ENCODE peak calls at places on chromosomes 4 and X, in six cellular contexts. One of them, this sample, is unnamed.

GRCh38 chr4:825969-826330 is at the start of gene CPLX1:
- DNase-seq in lower lobe of right lung: peak; percentile 44
- DNase-seq in Ammon's horn: no peak
- DNase-seq in cerebellum: peak; percentile 90
- DNase-seq in fibroblast of mammary gland: no peak
- DNase-seq in retina: no peak
- DNase-seq in this sample: peak; percentile 19

GRCh38 chr4:39037491-39037825 is 5.2 kb upstream of the TMEM156 start:
- DNase-seq in lower lobe of right lung: no peak
- DNase-seq in Ammon's horn: no peak
- DNase-seq in cerebellum: no peak
- DNase-seq in fibroblast of mammary gland: no peak
- DNase-seq in retina: no peak
- DNase-seq in this sample: peak; percentile 84

GRCh38 chr4:94256833-94257232 is 49.2 kb downstream of the SMARCAD1 start:
- DNase-seq in lower lobe of right lung: no peak
- DNase-seq in Ammon's horn: no peak
- DNase-seq in cerebellum: peak; percentile 5
- DNase-seq in fibroblast of mammary gland: peak; percentile 8
- DNase-seq in retina: no peak
- DNase-seq in this sample: no peak

GRCh38 chr4:15240764-15241163 is 187.1 kb upstream of the C1QTNF7 start:
- DNase-seq in lower lobe of right lung: no peak
- DNase-seq in Ammon's horn: no peak
- DNase-seq in cerebellum: no peak
- DNase-seq in fibroblast of mammary gland: peak; percentile 30
- DNase-seq in retina: no peak
- DNase-seq in this sample: peak; percentile 51

GRCh38 chr4:152673489-152673888 is 6.3 kb downstream of the TMEM154 start:
- DNase-seq in lower lobe of right lung: no peak
- DNase-seq in Ammon's horn: no peak
- DNase-seq in cerebellum: no peak
- DNase-seq in fibroblast of mammary gland: no peak
- DNase-seq in retina: no peak
- DNase-seq in this sample: peak; percentile 82

GRCh38 chrX:10415704-10416001 is 204.7 kb downstream of the MID1 start:
- DNase-seq in lower lobe of right lung: no peak
- DNase-seq in Ammon's horn: no peak
- DNase-seq in cerebellum: no peak
- DNase-seq in fibroblast of mammary gland: peak; percentile 48
- DNase-seq in retina: peak; percentile 22
- DNase-seq in this sample: peak; percentile 1

GRCh38 chr4:24243641-24244040 is 340.7 kb downstream of the DHX15 start:
- DNase-seq in lower lobe of right lung: no peak
- DNase-seq in Ammon's horn: no peak
- DNase-seq in cerebellum: no peak
- DNase-seq in fibroblast of mammary gland: no peak
- DNase-seq in retina: no peak
- DNase-seq in this sample: no peak

GRCh38 chrX:36908801-36909403 is 99.3 kb upstream of the FAM47C start:
- DNase-seq in lower lobe of right lung: no peak
- DNase-seq in Ammon's horn: peak; percentile 5
- DNase-seq in cerebellum: no peak
- DNase-seq in fibroblast of mammary gland: peak; percentile 42
- DNase-seq in retina: peak; percentile 7
- DNase-seq in this sample: peak; percentile 34

GRCh38 chr4:6727081-6727942 is 11.3 kb downstream of the BLOC1S4 start:
- DNase-seq in lower lobe of right lung: no peak
- DNase-seq in Ammon's horn: peak; percentile 93
- DNase-seq in cerebellum: peak; percentile 52
- DNase-seq in fibroblast of mammary gland: peak; percentile 21
- DNase-seq in retina: peak; percentile 89
- DNase-seq in this sample: no peak

GRCh38 chr4:148004228-148004813 is 272.4 kb downstream of the ARHGAP10 start:
- DNase-seq in lower lobe of right lung: no peak
- DNase-seq in Ammon's horn: peak; percentile 49
- DNase-seq in cerebellum: no peak
- DNase-seq in fibroblast of mammary gland: peak; percentile 80
- DNase-seq in retina: no peak
- DNase-seq in this sample: no peak

GRCh38 chr4:110867981-110868380 is 245.1 kb upstream of the PITX2 start:
- DNase-seq in lower lobe of right lung: no peak
- DNase-seq in Ammon's horn: no peak
- DNase-seq in cerebellum: no peak
- DNase-seq in fibroblast of mammary gland: no peak
- DNase-seq in retina: no peak
- DNase-seq in this sample: no peak

GRCh38 chrX:10548681-10549080 is 71.7 kb downstream of the MID1 start:
- DNase-seq in lower lobe of right lung: no peak
- DNase-seq in Ammon's horn: no peak
- DNase-seq in cerebellum: no peak
- DNase-seq in fibroblast of mammary gland: peak; percentile 8
- DNase-seq in retina: no peak
- DNase-seq in this sample: no peak

GRCh38 chrX:1430451-1430850 is 22.3 kb downstream of the ASMTL start:
- DNase-seq in lower lobe of right lung: no peak
- DNase-seq in Ammon's horn: no peak
- DNase-seq in cerebellum: no peak
- DNase-seq in fibroblast of mammary gland: no peak
- DNase-seq in retina: no peak
- DNase-seq in this sample: no peak

GRCh38 chr4:7557447-7557846 is 122.7 kb upstream of the PSAPL1 start:
- DNase-seq in lower lobe of right lung: no peak
- DNase-seq in Ammon's horn: no peak
- DNase-seq in cerebellum: no peak
- DNase-seq in fibroblast of mammary gland: peak; percentile 64
- DNase-seq in retina: no peak
- DNase-seq in this sample: peak; percentile 2

GRCh38 chrX:74902806-74903205 is 22.4 kb downstream of the NEXMIF start:
- DNase-seq in lower lobe of right lung: no peak
- DNase-seq in Ammon's horn: no peak
- DNase-seq in cerebellum: no peak
- DNase-seq in fibroblast of mammary gland: no peak
- DNase-seq in retina: no peak
- DNase-seq in this sample: no peak

GRCh38 chrX:129529685-129530281 is 6.5 kb upstream of the SMARCA1 start:
- DNase-seq in lower lobe of right lung: no peak
- DNase-seq in Ammon's horn: no peak
- DNase-seq in cerebellum: no peak
- DNase-seq in fibroblast of mammary gland: peak; percentile 55
- DNase-seq in retina: no peak
- DNase-seq in this sample: peak; percentile 57

GRCh38 chr4:1283711-1284110 is 6.0 kb upstream of the MAEA start:
- DNase-seq in lower lobe of right lung: no peak
- DNase-seq in Ammon's horn: no peak
- DNase-seq in cerebellum: no peak
- DNase-seq in fibroblast of mammary gland: no peak
- DNase-seq in retina: no peak
- DNase-seq in this sample: no peak

GRCh38 chrX:2583194-2584162 is 82.7 kb upstream of the DHRSX start:
- DNase-seq in lower lobe of right lung: no peak
- DNase-seq in Ammon's horn: no peak
- DNase-seq in cerebellum: no peak
- DNase-seq in fibroblast of mammary gland: no peak
- DNase-seq in retina: no peak
- DNase-seq in this sample: no peak

GRCh38 chr4:163071308-163071707 is 95.4 kb downstream of the NAF1 start:
- DNase-seq in lower lobe of right lung: no peak
- DNase-seq in Ammon's horn: no peak
- DNase-seq in cerebellum: no peak
- DNase-seq in fibroblast of mammary gland: no peak
- DNase-seq in retina: no peak
- DNase-seq in this sample: no peak

GRCh38 chr4:14110407-14110806 is 482.9 kb upstream of the BOD1L1 start:
- DNase-seq in lower lobe of right lung: no peak
- DNase-seq in Ammon's horn: no peak
- DNase-seq in cerebellum: no peak
- DNase-seq in fibroblast of mammary gland: peak; percentile 86
- DNase-seq in retina: no peak
- DNase-seq in this sample: peak; percentile 76

GRCh38 chr4:88516746-88517145 is 6.8 kb downstream of the PYURF start:
- DNase-seq in lower lobe of right lung: no peak
- DNase-seq in Ammon's horn: no peak
- DNase-seq in cerebellum: no peak
- DNase-seq in fibroblast of mammary gland: no peak
- DNase-seq in retina: no peak
- DNase-seq in this sample: no peak

GRCh38 chr4:108749119-108749518 is 13.7 kb downstream of the ETNPPL start:
- DNase-seq in lower lobe of right lung: no peak
- DNase-seq in Ammon's horn: no peak
- DNase-seq in cerebellum: no peak
- DNase-seq in fibroblast of mammary gland: no peak
- DNase-seq in retina: no peak
- DNase-seq in this sample: no peak

GRCh38 chrX:118569676-118570075 is 74.1 kb downstream of the DOCK11 start:
- DNase-seq in lower lobe of right lung: no peak
- DNase-seq in Ammon's horn: no peak
- DNase-seq in cerebellum: no peak
- DNase-seq in fibroblast of mammary gland: peak; percentile 24
- DNase-seq in retina: no peak
- DNase-seq in this sample: peak; percentile 1

GRCh38 chr4:15677507-15677988 is 4.1 kb upstream of the FAM200B start:
- DNase-seq in lower lobe of right lung: no peak
- DNase-seq in Ammon's horn: no peak
- DNase-seq in cerebellum: no peak
- DNase-seq in fibroblast of mammary gland: peak; percentile 64
- DNase-seq in retina: no peak
- DNase-seq in this sample: peak; percentile 99

GRCh38 chrX:138026211-138026610 is 460.3 kb downstream of the ZIC3 start:
- DNase-seq in lower lobe of right lung: no peak
- DNase-seq in Ammon's horn: no peak
- DNase-seq in cerebellum: peak; percentile 3
- DNase-seq in fibroblast of mammary gland: peak; percentile 4
- DNase-seq in retina: peak; percentile 17
- DNase-seq in this sample: peak; percentile 1

GRCh38 chrX:137031517-137032377 is 2.0 kb downstream of the GPR101 start:
- DNase-seq in lower lobe of right lung: no peak
- DNase-seq in Ammon's horn: peak; percentile 34
- DNase-seq in cerebellum: peak; percentile 34
- DNase-seq in fibroblast of mammary gland: peak; percentile 44
- DNase-seq in retina: peak; percentile 72
- DNase-seq in this sample: peak; percentile 32

GRCh38 chrX:85379174-85379907 is at the start of gene POF1B:
- DNase-seq in lower lobe of right lung: peak; percentile 20
- DNase-seq in Ammon's horn: no peak
- DNase-seq in cerebellum: no peak
- DNase-seq in fibroblast of mammary gland: no peak
- DNase-seq in retina: no peak
- DNase-seq in this sample: peak; percentile 64

GRCh38 chr4:121370729-121371325 is 10.0 kb downstream of the QRFPR start:
- DNase-seq in lower lobe of right lung: no peak
- DNase-seq in Ammon's horn: peak; percentile 41
- DNase-seq in cerebellum: peak; percentile 17
- DNase-seq in fibroblast of mammary gland: peak; percentile 50
- DNase-seq in retina: no peak
- DNase-seq in this sample: peak; percentile 50

GRCh38 chr4:77819409-77819835 is 254 bp upstream of the CNOT6L start:
- DNase-seq in lower lobe of right lung: no peak
- DNase-seq in Ammon's horn: peak; percentile 25
- DNase-seq in cerebellum: peak; percentile 55
- DNase-seq in fibroblast of mammary gland: no peak
- DNase-seq in retina: no peak
- DNase-seq in this sample: peak; percentile 34

GRCh38 chr4:160129439-160129838 is 1026.6 kb downstream of the RAPGEF2 start:
- DNase-seq in lower lobe of right lung: no peak
- DNase-seq in Ammon's horn: no peak
- DNase-seq in cerebellum: no peak
- DNase-seq in fibroblast of mammary gland: peak; percentile 1
- DNase-seq in retina: no peak
- DNase-seq in this sample: peak; percentile 91

GRCh38 chr4:103915224-103915869 is 195.6 kb upstream of the TACR3 start:
- DNase-seq in lower lobe of right lung: no peak
- DNase-seq in Ammon's horn: peak; percentile 43
- DNase-seq in cerebellum: no peak
- DNase-seq in fibroblast of mammary gland: peak; percentile 53
- DNase-seq in retina: peak; percentile 15
- DNase-seq in this sample: peak; percentile 32

GRCh38 chr4:172042714-172043114 is 229.5 kb downstream of the GALNTL6 start:
- DNase-seq in lower lobe of right lung: no peak
- DNase-seq in Ammon's horn: no peak
- DNase-seq in cerebellum: peak; percentile 2
- DNase-seq in fibroblast of mammary gland: peak; percentile 20
- DNase-seq in retina: no peak
- DNase-seq in this sample: peak; percentile 57

GRCh38 chr4:152316969-152317368 is 218.9 kb downstream of the FBXW7 start:
- DNase-seq in lower lobe of right lung: no peak
- DNase-seq in Ammon's horn: no peak
- DNase-seq in cerebellum: peak; percentile 34
- DNase-seq in fibroblast of mammary gland: peak; percentile 42
- DNase-seq in retina: no peak
- DNase-seq in this sample: no peak

GRCh38 chr4:97504713-97505112 is 638.6 kb downstream of the STPG2 start:
- DNase-seq in lower lobe of right lung: no peak
- DNase-seq in Ammon's horn: no peak
- DNase-seq in cerebellum: no peak
- DNase-seq in fibroblast of mammary gland: no peak
- DNase-seq in retina: no peak
- DNase-seq in this sample: no peak

GRCh38 chr4:14111730-14112171 is 484.2 kb upstream of the BOD1L1 start:
- DNase-seq in lower lobe of right lung: no peak
- DNase-seq in Ammon's horn: peak; percentile 35
- DNase-seq in cerebellum: peak; percentile 3
- DNase-seq in fibroblast of mammary gland: peak; percentile 61
- DNase-seq in retina: no peak
- DNase-seq in this sample: no peak